ENCODE peak calls at places on chromosomes 11 and 22, in five cellular contexts. F is SK-N-SH, A is HepG2, V is K562, G is GM12878. K is an unnamed sample.

GRCh38 chr11:75801362-75802021 is 13.5 kb upstream of the UVRAG start:
- DNase-seq in F (no peak), A (no peak), V (no peak), G (no peak), K (no peak)

GRCh38 chr11:44949160-44950035 is 1.3 kb downstream of the TP53I11 start:
- DNase-seq in F (peak), A (no peak), V (peak), G (no peak), K (no peak)

GRCh38 chr11:93591247-93591898 is 48.2 kb upstream of the SMCO4 start:
- DNase-seq in F (no peak), A (peak), V (peak), G (peak), K (peak)

GRCh38 chr11:32006799-32007388 is 84.0 kb upstream of the RCN1 start:
- DNase-seq in F (peak), A (peak), V (peak), G (peak), K (peak)

GRCh38 chr11:33802414-33802950 is 28.2 kb upstream of the FBXO3 start:
- DNase-seq in F (peak), A (peak), V (peak), G (no peak), K (peak)

GRCh38 chr11:79113099-79113498 is 327.7 kb downstream of the TENM4 start:
- DNase-seq in F (no peak), A (no peak), V (no peak), G (no peak), K (no peak)

GRCh38 chr22:24763872-24764485 is 10.5 kb downstream of the PIWIL3 start:
- DNase-seq in F (no peak), A (no peak), V (no peak), G (no peak), K (no peak)

GRCh38 chr11:36249271-36249670 is 40.0 kb downstream of the COMMD9 start:
- DNase-seq in F (no peak), A (no peak), V (no peak), G (no peak), K (no peak)

GRCh38 chr11:7665473-7666291 is 7.6 kb downstream of the CYB5R2 start:
- DNase-seq in F (peak), A (peak), V (peak), G (peak), K (peak)

GRCh38 chr11:64353101-64353738 is 5.7 kb upstream of the RPS6KA4 start:
- DNase-seq in F (no peak), A (no peak), V (no peak), G (no peak), K (no peak)

GRCh38 chr22:20728523-20729190 is 45.3 kb upstream of the SERPIND1 start:
- DNase-seq in F (no peak), A (no peak), V (no peak), G (no peak), K (no peak)

GRCh38 chr11:34366522-34366921 is 8.7 kb upstream of the ABTB2 start:
- DNase-seq in F (peak), A (peak), V (peak), G (no peak), K (peak)

GRCh38 chr22:21701384-21701971 is 34.1 kb downstream of the YPEL1 start:
- DNase-seq in F (no peak), A (peak), V (peak), G (no peak), K (no peak)

GRCh38 chr11:64207247-64208085 is 945 bp downstream of the FERMT3 start:
- DNase-seq in F (peak), A (no peak), V (peak), G (peak), K (no peak)

GRCh38 chr22:40116496-40117200 is 61.1 kb upstream of the TNRC6B start:
- DNase-seq in F (no peak), A (no peak), V (no peak), G (no peak), K (no peak)

GRCh38 chr11:1763796-1764661 is at the start of gene CTSD:
- DNase-seq in F (peak), A (peak), V (peak), G (no peak), K (peak)

GRCh38 chr22:40509401-40510134 is 127.0 kb downstream of the MRTFA start:
- DNase-seq in F (no peak), A (no peak), V (no peak), G (no peak), K (no peak)

GRCh38 chr22:47927811-47928210 is 1165.4 kb downstream of the TBC1D22A start:
- DNase-seq in F (no peak), A (no peak), V (no peak), G (no peak), K (no peak)

GRCh38 chr11:105611837-105612480 is 2.1 kb downstream of the GRIA4 start:
- DNase-seq in F (peak), A (no peak), V (no peak), G (no peak), K (no peak)

GRCh38 chr11:69075421-69076128 is 26.8 kb downstream of the TPCN2 start:
- DNase-seq in F (no peak), A (no peak), V (peak), G (no peak), K (peak)

GRCh38 chr11:33773399-33774355 is 643 bp downstream of the FBXO3 start:
- DNase-seq in F (peak), A (peak), V (peak), G (no peak), K (no peak)

GRCh38 chr22:27397948-27398330 is 403.6 kb downstream of the MN1 start:
- DNase-seq in F (no peak), A (no peak), V (no peak), G (no peak), K (no peak)

GRCh38 chr11:102367364-102367763 is 20.4 kb downstream of the BIRC2 start:
- DNase-seq in F (peak), A (no peak), V (peak), G (no peak), K (no peak)

GRCh38 chr11:31477528-31478255 is 31.7 kb downstream of the IMMP1L start:
- DNase-seq in F (peak), A (no peak), V (no peak), G (no peak), K (no peak)

GRCh38 chr11:72116019-72116755 is 3.7 kb upstream of the ANAPC15 start:
- DNase-seq in F (no peak), A (no peak), V (no peak), G (no peak), K (no peak)

GRCh38 chr11:65616575-65617001 is 1.0 kb downstream of the PCNX3 start:
- DNase-seq in F (no peak), A (peak), V (peak), G (no peak), K (no peak)

GRCh38 chr11:86594746-86595145 is 77.7 kb downstream of the ME3 start:
- DNase-seq in F (no peak), A (no peak), V (no peak), G (no peak), K (no peak)

GRCh38 chr11:95993438-95994339 is 69.8 kb upstream of the MTMR2 start:
- DNase-seq in F (no peak), A (no peak), V (no peak), G (no peak), K (no peak)

GRCh38 chr22:44118645-44119315 is 61.9 kb upstream of the PARVG start:
- DNase-seq in F (no peak), A (no peak), V (no peak), G (no peak), K (no peak)

GRCh38 chr22:29359469-29359868 is 28.9 kb downstream of the AP1B1 start:
- DNase-seq in F (peak), A (peak), V (peak), G (no peak), K (peak)

GRCh38 chr22:42892571-42893316 is 35.7 kb upstream of the ARFGAP3 start:
- DNase-seq in F (no peak), A (no peak), V (no peak), G (no peak), K (no peak)
- TF ChIP-seq ZBTB33 in F (no peak), A (no peak), V (no peak), G (no peak), K (no peak)

GRCh38 chr11:121535122-121535796 is 82.5 kb upstream of the SORL1-AS1 start:
- DNase-seq in F (no peak), A (no peak), V (no peak), G (no peak), K (no peak)

GRCh38 chr11:121540627-121541026 is 87.9 kb upstream of the SORL1-AS1 start:
- DNase-seq in F (no peak), A (no peak), V (no peak), G (peak), K (no peak)

GRCh38 chr11:121536116-121536515 is 83.3 kb upstream of the SORL1-AS1 start:
- DNase-seq in F (no peak), A (no peak), V (no peak), G (no peak), K (no peak)

GRCh38 chr11:121539000-121539399 is 86.2 kb upstream of the SORL1-AS1 start:
- DNase-seq in F (no peak), A (no peak), V (no peak), G (peak), K (no peak)

GRCh38 chr11:121538054-121538453 is 85.3 kb upstream of the SORL1-AS1 start:
- DNase-seq in F (no peak), A (no peak), V (no peak), G (peak), K (no peak)
- H3K4me3 ChIP-seq in F (no peak), A (no peak), V (no peak), G (peak), K (no peak)

DNA sequence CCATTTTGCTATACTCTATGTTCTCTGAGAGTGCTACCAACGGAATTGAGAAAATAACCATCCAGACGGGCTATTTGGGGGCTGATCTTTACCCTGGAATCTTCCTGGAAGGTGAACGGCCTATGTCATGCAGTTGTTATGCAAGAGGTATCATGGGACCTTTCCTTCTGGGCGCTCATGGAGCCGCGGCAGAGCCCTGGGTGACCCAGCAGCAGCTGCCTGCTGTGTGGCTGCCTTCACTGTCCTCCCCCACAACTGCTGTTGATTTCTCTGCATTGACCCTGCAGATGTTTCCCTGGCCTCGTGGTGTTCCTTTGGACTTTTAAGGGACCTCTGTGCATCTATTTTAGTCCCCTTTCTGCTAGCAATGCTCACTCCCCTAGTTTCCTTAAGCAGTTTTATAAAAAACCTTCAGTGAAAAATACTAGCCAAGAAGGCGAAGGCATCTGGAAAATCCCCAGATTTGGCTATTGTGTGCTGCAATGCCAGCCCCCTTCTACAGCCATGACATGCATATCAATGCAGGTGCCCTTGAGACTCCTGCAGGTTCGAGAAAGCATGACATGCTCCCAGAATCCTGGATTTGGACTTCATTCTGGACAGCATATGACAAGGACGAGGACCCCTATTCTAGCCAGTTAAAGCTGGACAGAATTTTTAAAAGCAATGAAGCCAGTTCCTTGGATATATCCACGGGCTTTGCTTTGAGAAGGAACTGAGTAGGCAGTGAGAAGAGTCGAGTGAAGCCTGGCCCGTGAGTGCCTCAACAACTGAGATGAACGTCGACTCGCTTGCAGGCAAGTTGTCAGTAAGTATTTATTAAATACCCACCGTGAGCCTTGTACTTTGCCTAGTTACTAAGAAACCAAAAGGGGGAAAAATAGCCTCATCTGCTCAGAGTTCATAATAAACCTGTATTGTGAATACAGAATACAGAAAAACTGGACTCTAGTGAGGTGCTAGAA is at the start of gene SLC25A18:
- DNase-seq in F (no peak), A (peak), V (peak), G (no peak), K (no peak)
- TF ChIP-seq ZBTB33 in F (no peak), A (no peak), V (no peak), G (no peak), K (no peak)

GRCh38 chr11:12680940-12681258 is 6.7 kb downstream of the TEAD1 start:
- DNase-seq in F (no peak), A (no peak), V (no peak), G (no peak), K (no peak)
- H3K4me3 ChIP-seq in F (peak), A (no peak), V (no peak), G (no peak), K (no peak)

GRCh38 chr11:556857-557256 is 3.7 kb downstream of the LMNTD2 start:
- DNase-seq in F (no peak), A (no peak), V (no peak), G (no peak), K (no peak)

GRCh38 chr11:554824-555499 is 5.6 kb downstream of the LMNTD2 start:
- DNase-seq in F (peak), A (peak), V (peak), G (no peak), K (peak)

GRCh38 chr11:555500-556174 is 4.9 kb downstream of the LMNTD2 start:
- DNase-seq in F (peak), A (no peak), V (no peak), G (no peak), K (no peak)

GRCh38 chr11:557328-558132 is 3.0 kb downstream of the LMNTD2 start:
- DNase-seq in F (no peak), A (no peak), V (no peak), G (no peak), K (no peak)

DNA sequence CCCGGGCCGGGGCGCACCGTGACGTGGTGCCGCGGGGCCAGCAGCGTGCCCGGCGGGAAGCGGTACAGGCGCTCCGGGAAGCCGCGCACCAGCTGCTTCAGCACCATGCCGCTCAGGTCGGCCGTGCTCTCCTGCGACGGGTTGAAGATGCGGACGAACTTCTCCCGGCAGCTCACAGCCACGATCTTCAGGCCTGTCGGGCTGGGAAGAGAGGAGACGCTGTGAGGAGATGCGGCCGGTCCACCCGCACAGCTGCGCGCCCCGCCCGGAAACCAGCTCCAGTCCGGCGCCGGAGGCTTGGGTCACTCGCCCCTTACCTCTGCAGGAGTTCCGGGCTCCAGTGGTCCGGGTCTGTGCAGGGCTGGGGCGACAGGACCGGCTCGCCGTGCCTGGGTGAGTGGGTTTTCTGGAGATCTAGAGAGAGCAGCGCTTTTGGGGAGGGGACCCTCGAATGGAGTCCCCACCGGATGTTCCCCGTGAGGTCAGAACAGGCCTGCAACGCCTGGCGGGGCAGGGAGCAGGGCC is 4.3 kb downstream of the LMNTD2 start:
- DNase-seq in F (no peak), A (no peak), V (no peak), G (no peak), K (no peak)
- TF ChIP-seq ZBTB33 in F (no peak), A (no peak), V (peak), G (no peak), K (no peak)

GRCh38 chr22:42202669-42203068 is 67.8 kb downstream of the TCF20 start:
- DNase-seq in F (no peak), A (no peak), V (no peak), G (no peak), K (no peak)

GRCh38 chr22:42196454-42196853 is 65.8 kb upstream of the CYP2D6 start:
- DNase-seq in F (no peak), A (no peak), V (no peak), G (no peak), K (no peak)

GRCh38 chr22:42207918-42208317 is 62.5 kb downstream of the TCF20 start:
- DNase-seq in F (no peak), A (no peak), V (no peak), G (no peak), K (no peak)

GRCh38 chr22:42203609-42204008 is 66.8 kb downstream of the TCF20 start:
- DNase-seq in F (no peak), A (no peak), V (no peak), G (no peak), K (no peak)

GRCh38 chr22:42202048-42202447 is 68.4 kb downstream of the TCF20 start:
- DNase-seq in F (no peak), A (no peak), V (no peak), G (no peak), K (no peak)
- H3K4me3 ChIP-seq in F (no peak), A (no peak), V (no peak), G (no peak), K (no peak)

GRCh38 chr22:38338772-38339379 is 21.6 kb upstream of the CSNK1E start:
- DNase-seq in F (no peak), A (no peak), V (no peak), G (no peak), K (no peak)
- TF ChIP-seq ZBTB33 in F (no peak), A (no peak), V (no peak), G (no peak), K (no peak)